ENCODE peak calls at places on chromosomes 4 and X, in eight cellular contexts. M, L, R, V, Q, O, K and B are unnamed samples.

GRCh38 chr4:145883173-145883572 is 55.5 kb downstream of the ZNF827 start:
- DNase-seq in M (no peak), L (no peak), R (no peak), V (no peak), Q (no peak), O (no peak), K (no peak), B (no peak)

GRCh38 chrX:72128881-72129280 is 2.8 kb downstream of the RTL5 start:
- DNase-seq in M (no peak), L (no peak), R (peak), V (peak), Q (no peak), O (no peak), K (no peak), B (no peak)

GRCh38 chrX:149511081-149511480 is 6.0 kb upstream of the IDS start:
- DNase-seq in M (no peak), L (no peak), R (peak), V (no peak), Q (no peak), O (no peak), K (no peak), B (no peak)

GRCh38 chr4:126592088-126592487 is 1040.7 kb upstream of the INTU start:
- DNase-seq in M (no peak), L (no peak), R (no peak), V (peak), Q (no peak), O (no peak), K (no peak), B (no peak)

GRCh38 chrX:100615015-100615414 is 21.6 kb downstream of the TSPAN6 start:
- DNase-seq in M (no peak), L (peak), R (no peak), V (peak), Q (peak), O (peak), K (peak), B (no peak)

GRCh38 chrX:19272452-19272851 is 71.3 kb upstream of the PDHA1 start:
- DNase-seq in M (no peak), L (no peak), R (no peak), V (no peak), Q (no peak), O (no peak), K (no peak), B (no peak)

GRCh38 chr4:83536649-83537352 is 893 bp downstream of the GPAT3 start:
- DNase-seq in M (no peak), L (no peak), R (no peak), V (no peak), Q (peak), O (no peak), K (no peak), B (no peak)

GRCh38 chr4:77074961-77075855 is 581 bp downstream of the CCNI start:
- DNase-seq in M (peak), L (no peak), R (peak), V (peak), Q (peak), O (no peak), K (peak), B (no peak)

GRCh38 chrX:56784666-56785065 is 55.6 kb downstream of the NBDY start:
- DNase-seq in M (no peak), L (no peak), R (peak), V (no peak), Q (no peak), O (no peak), K (no peak), B (no peak)

GRCh38 chr4:180521181-180521580 is 1722.0 kb upstream of the TENM3 start:
- DNase-seq in M (no peak), L (no peak), R (no peak), V (no peak), Q (no peak), O (no peak), K (no peak), B (no peak)

GRCh38 chrX:68419934-68420333 is 13.4 kb downstream of the OPHN1 start:
- DNase-seq in M (no peak), L (no peak), R (no peak), V (no peak), Q (no peak), O (no peak), K (no peak), B (no peak)

GRCh38 chr4:102598759-102599379 is 97.7 kb downstream of the NFKB1 start:
- DNase-seq in M (no peak), L (no peak), R (no peak), V (no peak), Q (no peak), O (no peak), K (no peak), B (no peak)

GRCh38 chr4:112057479-112057878 is 87.8 kb upstream of the FAM241A start:
- DNase-seq in M (no peak), L (no peak), R (no peak), V (no peak), Q (no peak), O (no peak), K (no peak), B (no peak)

GRCh38 chr4:153750197-153750817 is 9.5 kb downstream of the RNF175 start:
- DNase-seq in M (peak), L (peak), R (no peak), V (peak), Q (no peak), O (peak), K (peak), B (peak)

GRCh38 chr4:106679063-106679462 is 310.5 kb upstream of the GIMD1 start:
- DNase-seq in M (no peak), L (no peak), R (no peak), V (no peak), Q (no peak), O (no peak), K (no peak), B (no peak)

GRCh38 chrX:151970661-151971060 is 3.8 kb downstream of the GABRE start:
- DNase-seq in M (no peak), L (peak), R (peak), V (no peak), Q (peak), O (peak), K (peak), B (peak)

GRCh38 chr4:57023104-57023503 is 44.4 kb downstream of the POLR2B start:
- DNase-seq in M (no peak), L (no peak), R (no peak), V (no peak), Q (no peak), O (peak), K (no peak), B (peak)

GRCh38 chr4:77692847-77693432 is 87.3 kb downstream of the CXCL13 start:
- DNase-seq in M (no peak), L (no peak), R (no peak), V (no peak), Q (no peak), O (no peak), K (no peak), B (no peak)

GRCh38 chrX:68232206-68232605 is 201.1 kb downstream of the OPHN1 start:
- DNase-seq in M (no peak), L (no peak), R (no peak), V (no peak), Q (no peak), O (no peak), K (no peak), B (no peak)

GRCh38 chrX:66038115-66038514 is 1.8 kb downstream of the VSIG4 start:
- DNase-seq in M (no peak), L (no peak), R (no peak), V (no peak), Q (no peak), O (no peak), K (no peak), B (no peak)

GRCh38 chr4:133151681-133152329 is 2.7 kb downstream of the PCDH10 start:
- DNase-seq in M (no peak), L (no peak), R (peak), V (peak), Q (no peak), O (no peak), K (no peak), B (no peak)
- TF ChIP-seq CTCF in M (no peak), L (no peak), R (no peak), V (peak), Q (no peak), O (no peak), K (no peak), B (no peak)

GRCh38 chrX:154980330-154981115 is 42.0 kb downstream of the F8 start:
- DNase-seq in M (peak), L (peak), R (peak), V (peak), Q (peak), O (peak), K (peak), B (no peak)
- H3K4me3 ChIP-seq in M (peak), L (peak), R (no peak), V (no peak), Q (no peak), O (peak), K (peak), B (peak)

GRCh38 chrX:15146515-15146914 is 123.4 kb downstream of the ASB9 start:
- DNase-seq in M (peak), L (no peak), R (no peak), V (peak), Q (no peak), O (no peak), K (no peak), B (no peak)
- TF ChIP-seq CTCF in M (peak), L (peak), R (no peak), V (peak), Q (no peak), O (peak), K (peak), B (peak)

GRCh38 chrX:21738950-21739287 is 19.0 kb downstream of the SMPX start:
- DNase-seq in M (no peak), L (no peak), R (no peak), V (no peak), Q (no peak), O (no peak), K (no peak), B (no peak)
- H3K4me3 ChIP-seq in M (no peak), L (no peak), R (no peak), V (no peak), Q (no peak), O (no peak), K (no peak), B (no peak)

DNA sequence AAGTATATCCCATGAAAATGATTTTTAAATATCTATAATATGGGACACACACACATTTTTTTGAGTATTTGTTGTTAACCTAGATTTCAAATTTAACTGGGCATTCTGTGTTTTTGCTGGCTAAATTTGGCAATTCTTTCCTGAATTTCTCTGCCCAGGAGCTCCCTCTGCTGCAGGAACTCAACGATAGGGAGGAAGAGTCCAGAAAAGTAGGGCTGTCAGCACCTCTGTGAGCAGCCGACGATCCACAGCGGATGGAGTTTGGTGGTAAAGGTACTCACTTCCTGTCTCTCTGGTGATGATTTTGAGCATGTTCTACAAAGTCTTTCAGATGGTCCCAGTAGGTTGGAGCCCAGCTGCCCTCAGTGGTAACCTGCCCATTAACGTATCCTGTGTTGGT is 23.1 kb upstream of the TMEM184C start:
- DNase-seq in M (no peak), L (no peak), R (no peak), V (no peak), Q (no peak), O (no peak), K (no peak), B (no peak)
- TF ChIP-seq CTCF in M (no peak), L (no peak), R (no peak), V (peak), Q (no peak), O (peak), K (no peak), B (peak)

GRCh38 chrX:17655232-17656034 is 81.9 kb upstream of the SCML1 start:
- DNase-seq in M (no peak), L (no peak), R (no peak), V (peak), Q (no peak), O (no peak), K (no peak), B (no peak)
- H3K4me3 ChIP-seq in M (no peak), L (peak), R (no peak), V (peak), Q (peak), O (peak), K (peak), B (peak)

DNA sequence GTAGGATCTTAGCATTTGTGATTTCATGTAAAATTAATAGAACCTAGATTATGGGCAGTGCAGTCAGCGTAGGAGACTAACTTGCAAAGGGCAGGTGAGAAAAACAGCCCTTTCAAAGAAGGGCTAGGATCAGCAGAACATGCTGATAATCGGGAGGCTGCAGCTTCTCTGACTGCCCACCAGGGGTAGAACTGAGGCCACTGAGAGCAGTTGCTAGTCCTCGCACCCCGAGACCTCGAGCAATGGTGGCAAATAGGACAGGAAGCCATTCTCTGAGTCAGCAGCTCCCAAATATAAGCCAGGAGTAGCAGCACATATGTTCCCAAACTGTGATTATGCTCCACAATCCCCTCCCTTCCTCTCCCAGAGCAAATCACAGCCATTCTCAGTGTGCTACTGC is 186.4 kb downstream of the MSL3 start:
- DNase-seq in M (peak), L (peak), R (no peak), V (peak), Q (no peak), O (no peak), K (no peak), B (no peak)
- TF ChIP-seq CTCF in M (peak), L (peak), R (no peak), V (peak), Q (no peak), O (peak), K (peak), B (peak)